ENCODE peak calls at places on chromosomes 11 and 22, in seven cellular contexts. One of them, this sample, is unnamed.

GRCh38 chr22:40329466-40329865 is 16.8 kb upstream of the ADSL start:
- DNase-seq in AG04450: no peak
- DNase-seq in cardiac muscle cell: no peak
- DNase-seq in neuronal stem cell: no peak
- DNase-seq in uterus: no peak
- DNase-seq in CD4-positive, alpha-beta T cell: no peak
- DNase-seq in naive thymus-derived CD4-positive, alpha-beta T cell: no peak
- DNase-seq in this sample: no peak

GRCh38 chr11:36251716-36252307 is 37.4 kb downstream of the COMMD9 start:
- DNase-seq in naive thymus-derived CD4-positive, alpha-beta T cell: no peak
- DNase-seq in AG04450: no peak
- DNase-seq in neuronal stem cell: no peak
- DNase-seq in CD4-positive, alpha-beta T cell: no peak
- DNase-seq in cardiac muscle cell: no peak
- DNase-seq in uterus: no peak
- DNase-seq in this sample: no peak

GRCh38 chr11:122853261-122853660 is 15.0 kb downstream of the CRTAM start:
- DNase-seq in CD4-positive, alpha-beta T cell: no peak
- DNase-seq in AG04450: no peak
- DNase-seq in cardiac muscle cell: no peak
- DNase-seq in uterus: no peak
- DNase-seq in naive thymus-derived CD4-positive, alpha-beta T cell: no peak
- DNase-seq in neuronal stem cell: no peak
- DNase-seq in this sample: no peak

GRCh38 chr22:32584650-32585049 is 110.0 kb downstream of the FBXO7 start:
- DNase-seq in CD4-positive, alpha-beta T cell: no peak
- DNase-seq in neuronal stem cell: no peak
- DNase-seq in cardiac muscle cell: no peak
- DNase-seq in naive thymus-derived CD4-positive, alpha-beta T cell: no peak
- DNase-seq in uterus: no peak
- DNase-seq in AG04450: no peak
- DNase-seq in this sample: no peak

GRCh38 chr22:35219012-35219411 is 38.3 kb upstream of the HMGXB4 start:
- DNase-seq in AG04450: peak; percentile 7
- DNase-seq in cardiac muscle cell: no peak
- DNase-seq in naive thymus-derived CD4-positive, alpha-beta T cell: no peak
- DNase-seq in uterus: no peak
- DNase-seq in CD4-positive, alpha-beta T cell: no peak
- DNase-seq in neuronal stem cell: no peak
- DNase-seq in this sample: no peak

GRCh38 chr11:116611998-116612620 is 160.7 kb downstream of the BUD13 start:
- DNase-seq in AG04450: no peak
- DNase-seq in naive thymus-derived CD4-positive, alpha-beta T cell: no peak
- DNase-seq in uterus: no peak
- DNase-seq in CD4-positive, alpha-beta T cell: no peak
- DNase-seq in neuronal stem cell: no peak
- DNase-seq in cardiac muscle cell: no peak
- DNase-seq in this sample: no peak

GRCh38 chr11:116221351-116221750 is 551.4 kb downstream of the BUD13 start:
- DNase-seq in cardiac muscle cell: no peak
- DNase-seq in naive thymus-derived CD4-positive, alpha-beta T cell: no peak
- DNase-seq in neuronal stem cell: no peak
- DNase-seq in uterus: no peak
- DNase-seq in CD4-positive, alpha-beta T cell: no peak
- DNase-seq in AG04450: no peak
- DNase-seq in this sample: no peak

GRCh38 chr11:79006854-79007253 is 432.2 kb upstream of the NARS2 start:
- DNase-seq in neuronal stem cell: no peak
- DNase-seq in naive thymus-derived CD4-positive, alpha-beta T cell: no peak
- DNase-seq in CD4-positive, alpha-beta T cell: no peak
- DNase-seq in AG04450: no peak
- DNase-seq in cardiac muscle cell: no peak
- DNase-seq in uterus: no peak
- DNase-seq in this sample: no peak

GRCh38 chr11:73391665-73392064 is 15.5 kb downstream of the RELT start:
- DNase-seq in uterus: no peak
- DNase-seq in neuronal stem cell: no peak
- DNase-seq in cardiac muscle cell: no peak
- DNase-seq in AG04450: no peak
- DNase-seq in naive thymus-derived CD4-positive, alpha-beta T cell: no peak
- DNase-seq in CD4-positive, alpha-beta T cell: no peak
- DNase-seq in this sample: no peak

GRCh38 chr22:46387748-46388147 is 52.2 kb downstream of the TRMU start:
- DNase-seq in AG04450: no peak
- DNase-seq in cardiac muscle cell: no peak
- DNase-seq in uterus: no peak
- DNase-seq in naive thymus-derived CD4-positive, alpha-beta T cell: no peak
- DNase-seq in CD4-positive, alpha-beta T cell: no peak
- DNase-seq in neuronal stem cell: no peak
- DNase-seq in this sample: no peak

GRCh38 chr11:309558-309855 is 1.9 kb downstream of the IFITM2 start:
- DNase-seq in cardiac muscle cell: no peak
- DNase-seq in neuronal stem cell: no peak
- DNase-seq in naive thymus-derived CD4-positive, alpha-beta T cell: no peak
- DNase-seq in CD4-positive, alpha-beta T cell: no peak
- DNase-seq in AG04450: no peak
- DNase-seq in uterus: no peak
- DNase-seq in this sample: no peak

GRCh38 chr11:304061-304506 is 3.5 kb upstream of the IFITM2 start:
- DNase-seq in uterus: no peak
- DNase-seq in CD4-positive, alpha-beta T cell: no peak
- DNase-seq in neuronal stem cell: no peak
- DNase-seq in naive thymus-derived CD4-positive, alpha-beta T cell: no peak
- DNase-seq in AG04450: no peak
- DNase-seq in cardiac muscle cell: no peak
- DNase-seq in this sample: peak; percentile 62

GRCh38 chr11:305834-306211 is 1.8 kb upstream of the IFITM2 start:
- DNase-seq in AG04450: no peak
- DNase-seq in naive thymus-derived CD4-positive, alpha-beta T cell: no peak
- DNase-seq in uterus: no peak
- DNase-seq in CD4-positive, alpha-beta T cell: no peak
- DNase-seq in cardiac muscle cell: no peak
- DNase-seq in neuronal stem cell: no peak
- DNase-seq in this sample: no peak

GRCh38 chr11:304915-305833 is 2.4 kb upstream of the IFITM2 start:
- DNase-seq in naive thymus-derived CD4-positive, alpha-beta T cell: peak; percentile 76
- DNase-seq in cardiac muscle cell: peak; percentile 65
- DNase-seq in neuronal stem cell: peak; percentile 56
- DNase-seq in AG04450: peak; percentile 72
- DNase-seq in uterus: peak; percentile 83
- DNase-seq in CD4-positive, alpha-beta T cell: no peak
- DNase-seq in this sample: peak; percentile 83

DNA sequence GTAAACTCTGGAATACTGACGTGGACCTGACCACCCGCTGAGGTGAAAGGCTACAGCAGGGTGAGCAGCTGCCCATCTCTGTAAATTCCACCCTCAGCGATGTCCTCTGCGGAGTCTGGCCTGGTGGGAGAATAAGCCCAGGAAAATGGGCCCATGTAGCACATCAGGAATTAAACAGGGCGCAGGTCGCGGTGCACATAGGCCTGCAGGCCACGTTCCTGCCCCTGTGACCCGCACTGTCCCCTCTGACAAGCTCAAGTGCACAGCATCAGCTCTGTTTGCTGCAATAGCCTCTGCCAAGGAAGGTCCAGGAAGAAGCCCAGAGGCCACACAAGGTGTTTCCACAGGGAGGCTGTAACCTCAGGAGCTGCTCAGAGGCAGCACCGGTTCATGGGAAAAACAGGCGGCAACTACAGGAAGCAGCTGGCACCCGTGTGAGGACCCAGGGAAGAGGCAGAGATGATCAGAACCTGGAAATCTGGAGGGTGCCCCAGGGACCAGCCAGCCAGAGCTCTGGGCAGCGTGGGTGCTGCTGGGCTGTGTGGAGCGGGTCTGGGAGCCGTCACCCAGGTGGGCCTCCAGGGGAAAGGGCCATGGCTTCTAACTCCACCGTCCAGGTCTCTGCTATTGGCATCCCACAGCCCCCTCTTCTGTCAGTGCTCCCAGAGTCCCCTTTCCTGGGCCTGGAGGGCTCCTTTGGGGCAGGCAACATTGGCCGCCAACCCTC is 808 bp upstream of the IFITM2 start:
- DNase-seq in naive thymus-derived CD4-positive, alpha-beta T cell: no peak
- DNase-seq in uterus: no peak
- DNase-seq in AG04450: no peak
- DNase-seq in CD4-positive, alpha-beta T cell: no peak
- DNase-seq in cardiac muscle cell: no peak
- DNase-seq in neuronal stem cell: no peak
- DNase-seq in this sample: peak; percentile 47
- H3K27ac ChIP-seq in naive thymus-derived CD4-positive, alpha-beta T cell: peak overlapping the region; percentile 95
- H3K27ac ChIP-seq in uterus: peak overlapping the region; percentile 76
- H3K27ac ChIP-seq in AG04450: no peak overlapping the region
- H3K27ac ChIP-seq in CD4-positive, alpha-beta T cell: peak overlapping the region; percentile 79
- H3K27ac ChIP-seq in cardiac muscle cell: peak overlapping the region; percentile 87
- H3K27ac ChIP-seq in neuronal stem cell: peak overlapping the region; percentile 7
- H3K27ac ChIP-seq in this sample: peak overlapping the region; percentile 62

GRCh38 chr11:91591021-91591420 is 633.6 kb upstream of the FAT3 start:
- DNase-seq in neuronal stem cell: no peak
- DNase-seq in cardiac muscle cell: no peak
- DNase-seq in AG04450: no peak
- DNase-seq in naive thymus-derived CD4-positive, alpha-beta T cell: no peak
- DNase-seq in CD4-positive, alpha-beta T cell: no peak
- DNase-seq in uterus: no peak
- DNase-seq in this sample: no peak

GRCh38 chr11:91596111-91596510 is 628.5 kb upstream of the FAT3 start:
- DNase-seq in uterus: no peak
- DNase-seq in CD4-positive, alpha-beta T cell: no peak
- DNase-seq in naive thymus-derived CD4-positive, alpha-beta T cell: no peak
- DNase-seq in neuronal stem cell: no peak
- DNase-seq in cardiac muscle cell: no peak
- DNase-seq in AG04450: no peak
- DNase-seq in this sample: no peak
- H3K9me3 ChIP-seq in uterus: no peaks in the 10 kb centered on the region
- H3K9me3 ChIP-seq in CD4-positive, alpha-beta T cell: peaks cover 10% of the 10 kb centered on the region
- H3K9me3 ChIP-seq in naive thymus-derived CD4-positive, alpha-beta T cell: peaks cover 6% of the 10 kb centered on the region
- H3K9me3 ChIP-seq in neuronal stem cell: peaks cover 4% of the 10 kb centered on the region
- H3K9me3 ChIP-seq in cardiac muscle cell: no peaks in the 10 kb centered on the region
- H3K9me3 ChIP-seq in AG04450: peaks cover 12% of the 10 kb centered on the region
- H3K9me3 ChIP-seq in this sample: no peaks in the 10 kb centered on the region

DNA sequence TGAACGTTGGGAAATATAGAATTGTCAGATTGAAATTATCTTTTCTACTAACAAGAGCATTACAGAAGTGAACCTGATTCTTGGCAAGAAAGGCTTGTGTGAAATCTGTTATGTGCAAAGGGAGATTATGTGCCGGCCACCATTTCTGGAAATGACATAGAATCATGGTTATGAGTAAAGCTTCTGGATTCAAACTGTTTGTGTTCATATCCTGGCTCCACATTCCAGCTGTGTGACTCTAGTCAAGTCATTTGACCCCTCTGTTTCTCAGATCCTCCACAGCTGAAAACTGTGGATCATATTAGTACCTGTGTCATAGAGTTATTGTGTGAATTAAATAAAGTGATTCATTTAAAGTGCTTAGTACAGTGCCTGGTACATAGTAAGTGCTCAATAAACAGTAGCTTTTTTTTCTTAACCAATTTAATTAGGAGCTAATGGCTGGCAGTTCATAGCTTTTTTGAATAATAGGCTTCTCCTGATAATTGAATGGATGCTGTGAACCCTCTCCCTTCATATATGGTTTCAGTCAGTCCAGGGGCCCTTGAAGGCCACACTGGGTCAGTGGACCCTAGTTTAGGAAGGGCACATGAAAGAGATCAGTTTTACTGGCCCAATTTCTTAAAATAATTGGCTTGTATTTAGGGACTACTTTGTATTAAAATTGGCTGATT is 34.6 kb downstream of the EHF start:
- DNase-seq in CD4-positive, alpha-beta T cell: no peak
- DNase-seq in naive thymus-derived CD4-positive, alpha-beta T cell: no peak
- DNase-seq in neuronal stem cell: no peak
- DNase-seq in uterus: no peak
- DNase-seq in AG04450: peak; percentile 67
- DNase-seq in cardiac muscle cell: no peak
- DNase-seq in this sample: no peak
- H3K27ac ChIP-seq in CD4-positive, alpha-beta T cell: no peak overlapping the region
- H3K27ac ChIP-seq in naive thymus-derived CD4-positive, alpha-beta T cell: no peak overlapping the region
- H3K27ac ChIP-seq in neuronal stem cell: no peak overlapping the region
- H3K27ac ChIP-seq in uterus: no peak overlapping the region
- H3K27ac ChIP-seq in AG04450: peak overlapping the region; percentile 90
- H3K27ac ChIP-seq in cardiac muscle cell: no peak overlapping the region
- H3K27ac ChIP-seq in this sample: no peak overlapping the region

GRCh38 chr11:3369366-3369765 is 9.6 kb downstream of the ZNF195 start:
- DNase-seq in uterus: no peak
- DNase-seq in cardiac muscle cell: no peak
- DNase-seq in AG04450: no peak
- DNase-seq in naive thymus-derived CD4-positive, alpha-beta T cell: no peak
- DNase-seq in CD4-positive, alpha-beta T cell: no peak
- DNase-seq in neuronal stem cell: no peak
- DNase-seq in this sample: no peak

GRCh38 chr11:3367221-3367620 is 11.7 kb downstream of the ZNF195 start:
- DNase-seq in CD4-positive, alpha-beta T cell: no peak
- DNase-seq in naive thymus-derived CD4-positive, alpha-beta T cell: no peak
- DNase-seq in cardiac muscle cell: no peak
- DNase-seq in uterus: no peak
- DNase-seq in neuronal stem cell: no peak
- DNase-seq in AG04450: no peak
- DNase-seq in this sample: no peak

GRCh38 chr11:3370268-3370870 is 8.6 kb downstream of the ZNF195 start:
- DNase-seq in naive thymus-derived CD4-positive, alpha-beta T cell: no peak
- DNase-seq in cardiac muscle cell: no peak
- DNase-seq in CD4-positive, alpha-beta T cell: no peak
- DNase-seq in AG04450: no peak
- DNase-seq in uterus: no peak
- DNase-seq in neuronal stem cell: no peak
- DNase-seq in this sample: no peak

GRCh38 chr11:3368199-3368598 is 10.7 kb downstream of the ZNF195 start:
- DNase-seq in naive thymus-derived CD4-positive, alpha-beta T cell: no peak
- DNase-seq in cardiac muscle cell: no peak
- DNase-seq in AG04450: no peak
- DNase-seq in uterus: no peak
- DNase-seq in neuronal stem cell: no peak
- DNase-seq in CD4-positive, alpha-beta T cell: no peak
- DNase-seq in this sample: no peak
- H3K9me3 ChIP-seq in naive thymus-derived CD4-positive, alpha-beta T cell: peaks cover 35% of the 10 kb centered on the region
- H3K9me3 ChIP-seq in cardiac muscle cell: no peaks in the 10 kb centered on the region
- H3K9me3 ChIP-seq in AG04450: peaks cover 41% of the 10 kb centered on the region
- H3K9me3 ChIP-seq in uterus: peaks cover 4% of the 10 kb centered on the region
- H3K9me3 ChIP-seq in neuronal stem cell: peaks cover 27% of the 10 kb centered on the region
- H3K9me3 ChIP-seq in CD4-positive, alpha-beta T cell: peaks cover 48% of the 10 kb centered on the region
- H3K9me3 ChIP-seq in this sample: peaks cover 4% of the 10 kb centered on the region

GRCh38 chr11:66266378-66267038 is 1.9 kb upstream of the RAB1B start:
- DNase-seq in AG04450: no peak
- DNase-seq in CD4-positive, alpha-beta T cell: no peak
- DNase-seq in neuronal stem cell: no peak
- DNase-seq in uterus: no peak
- DNase-seq in naive thymus-derived CD4-positive, alpha-beta T cell: no peak
- DNase-seq in cardiac muscle cell: no peak
- DNase-seq in this sample: peak; percentile 72
- H3K27ac ChIP-seq in AG04450: no peak overlapping the region
- H3K27ac ChIP-seq in CD4-positive, alpha-beta T cell: peak overlapping the region; percentile 55
- H3K27ac ChIP-seq in neuronal stem cell: no peak overlapping the region
- H3K27ac ChIP-seq in uterus: peak overlapping the region; percentile 97
- H3K27ac ChIP-seq in naive thymus-derived CD4-positive, alpha-beta T cell: peak overlapping the region; percentile 90
- H3K27ac ChIP-seq in cardiac muscle cell: peak overlapping the region; percentile 81
- H3K27ac ChIP-seq in this sample: peak overlapping the region; percentile 45

DNA sequence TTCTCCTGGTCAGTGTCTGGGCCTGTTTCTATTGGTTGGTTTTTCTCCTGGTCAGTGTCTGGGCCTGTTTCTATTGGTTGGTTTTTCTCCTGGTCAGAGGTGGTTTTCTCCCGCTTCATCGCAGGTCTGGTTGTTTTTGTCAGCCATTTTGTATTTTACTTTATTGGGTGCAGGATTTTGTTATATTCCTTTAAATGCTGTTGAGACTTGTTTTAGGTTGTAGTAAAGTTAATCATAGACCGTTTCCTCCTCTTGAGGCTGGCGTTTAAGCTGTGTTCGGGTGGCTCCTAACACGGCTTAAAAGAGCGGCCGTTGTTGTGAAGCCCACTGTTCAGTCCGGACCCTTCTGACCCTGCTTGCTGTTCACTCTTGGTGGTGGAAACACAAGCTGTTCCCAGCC is 26.2 kb downstream of the ZBED4 start:
- DNase-seq in naive thymus-derived CD4-positive, alpha-beta T cell: no peak
- DNase-seq in cardiac muscle cell: no peak
- DNase-seq in neuronal stem cell: no peak
- DNase-seq in uterus: no peak
- DNase-seq in AG04450: no peak
- DNase-seq in CD4-positive, alpha-beta T cell: no peak
- DNase-seq in this sample: no peak
- H3K9me3 ChIP-seq in naive thymus-derived CD4-positive, alpha-beta T cell: no peaks in the 10 kb centered on the region
- H3K9me3 ChIP-seq in cardiac muscle cell: no peaks in the 10 kb centered on the region
- H3K9me3 ChIP-seq in neuronal stem cell: peaks cover 24% of the 10 kb centered on the region
- H3K9me3 ChIP-seq in uterus: peaks cover 9% of the 10 kb centered on the region
- H3K9me3 ChIP-seq in AG04450: peaks cover 24% of the 10 kb centered on the region
- H3K9me3 ChIP-seq in CD4-positive, alpha-beta T cell: no peaks in the 10 kb centered on the region
- H3K9me3 ChIP-seq in this sample: no peaks in the 10 kb centered on the region

This sample was measured in right cardiac atrium.